ENCODE peak calls at places on chromosome 3, in eight cellular contexts. One of them, this sample, is unnamed.

GRCh38 chr3:26345613-26346012 is 277.0 kb upstream of the LRRC3B start:
- DNase-seq in ascending aorta: no peak
- DNase-seq in MM.1S: no peak
- DNase-seq in left ventricle myocardium inferior: no peak
- DNase-seq in upper lobe of right lung: no peak
- DNase-seq in prostate gland: no peak
- DNase-seq in endothelial cell of umbilical vein: no peak
- DNase-seq in effector memory CD4-positive, alpha-beta T cell: no peak
- DNase-seq in this sample: no peak

GRCh38 chr3:111911446-111911845 is 52.4 kb downstream of the PHLDB2 start:
- DNase-seq in left ventricle myocardium inferior: no peak
- DNase-seq in ascending aorta: no peak
- DNase-seq in prostate gland: no peak
- DNase-seq in effector memory CD4-positive, alpha-beta T cell: no peak
- DNase-seq in upper lobe of right lung: no peak
- DNase-seq in endothelial cell of umbilical vein: no peak
- DNase-seq in MM.1S: no peak
- DNase-seq in this sample: no peak

GRCh38 chr3:36843065-36844051 is 79.0 kb upstream of the DCLK3 start:
- DNase-seq in ascending aorta: no peak
- DNase-seq in MM.1S: peak
- DNase-seq in left ventricle myocardium inferior: no peak
- DNase-seq in effector memory CD4-positive, alpha-beta T cell: peak
- DNase-seq in prostate gland: no peak
- DNase-seq in upper lobe of right lung: no peak
- DNase-seq in endothelial cell of umbilical vein: peak
- DNase-seq in this sample: peak

GRCh38 chr3:13218541-13218908 is 145.3 kb upstream of the IQSEC1 start:
- DNase-seq in upper lobe of right lung: no peak
- DNase-seq in effector memory CD4-positive, alpha-beta T cell: no peak
- DNase-seq in endothelial cell of umbilical vein: no peak
- DNase-seq in left ventricle myocardium inferior: no peak
- DNase-seq in ascending aorta: no peak
- DNase-seq in MM.1S: no peak
- DNase-seq in prostate gland: no peak
- DNase-seq in this sample: no peak

GRCh38 chr3:113531826-113532697 is at the start of gene SIDT1:
- DNase-seq in endothelial cell of umbilical vein: peak
- DNase-seq in upper lobe of right lung: no peak
- DNase-seq in left ventricle myocardium inferior: no peak
- DNase-seq in effector memory CD4-positive, alpha-beta T cell: peak
- DNase-seq in MM.1S: peak
- DNase-seq in ascending aorta: no peak
- DNase-seq in prostate gland: peak
- DNase-seq in this sample: peak

GRCh38 chr3:124535306-124535705 is 194.9 kb upstream of the UMPS start:
- DNase-seq in endothelial cell of umbilical vein: no peak
- DNase-seq in upper lobe of right lung: no peak
- DNase-seq in ascending aorta: no peak
- DNase-seq in MM.1S: peak
- DNase-seq in effector memory CD4-positive, alpha-beta T cell: no peak
- DNase-seq in left ventricle myocardium inferior: no peak
- DNase-seq in prostate gland: no peak
- DNase-seq in this sample: no peak

GRCh38 chr3:61985020-61985419 is 388.3 kb downstream of the FEZF2 start:
- DNase-seq in MM.1S: no peak
- DNase-seq in upper lobe of right lung: no peak
- DNase-seq in prostate gland: no peak
- DNase-seq in effector memory CD4-positive, alpha-beta T cell: no peak
- DNase-seq in ascending aorta: no peak
- DNase-seq in endothelial cell of umbilical vein: peak
- DNase-seq in left ventricle myocardium inferior: no peak
- DNase-seq in this sample: no peak

GRCh38 chr3:129618901-129619671 is 12.6 kb upstream of the PLXND1 start:
- DNase-seq in prostate gland: no peak
- DNase-seq in MM.1S: no peak
- DNase-seq in effector memory CD4-positive, alpha-beta T cell: no peak
- DNase-seq in left ventricle myocardium inferior: peak
- DNase-seq in upper lobe of right lung: peak
- DNase-seq in endothelial cell of umbilical vein: peak
- DNase-seq in ascending aorta: no peak
- DNase-seq in this sample: no peak

GRCh38 chr3:49161808-49162530 is 4.2 kb downstream of the CCDC71 start:
- DNase-seq in endothelial cell of umbilical vein: no peak
- DNase-seq in upper lobe of right lung: no peak
- DNase-seq in MM.1S: no peak
- DNase-seq in ascending aorta: no peak
- DNase-seq in left ventricle myocardium inferior: no peak
- DNase-seq in prostate gland: no peak
- DNase-seq in effector memory CD4-positive, alpha-beta T cell: no peak
- DNase-seq in this sample: no peak

GRCh38 chr3:38247366-38248035 is 18.1 kb upstream of the SLC22A13 start:
- DNase-seq in effector memory CD4-positive, alpha-beta T cell: no peak
- DNase-seq in endothelial cell of umbilical vein: peak
- DNase-seq in left ventricle myocardium inferior: no peak
- DNase-seq in MM.1S: no peak
- DNase-seq in ascending aorta: no peak
- DNase-seq in upper lobe of right lung: no peak
- DNase-seq in prostate gland: no peak
- DNase-seq in this sample: no peak

GRCh38 chr3:112464264-112464663 is 35.0 kb downstream of the BTLA start:
- DNase-seq in effector memory CD4-positive, alpha-beta T cell: no peak
- DNase-seq in upper lobe of right lung: no peak
- DNase-seq in MM.1S: peak
- DNase-seq in endothelial cell of umbilical vein: peak
- DNase-seq in prostate gland: no peak
- DNase-seq in left ventricle myocardium inferior: no peak
- DNase-seq in ascending aorta: no peak
- DNase-seq in this sample: no peak

GRCh38 chr3:150547045-150547753 is 612 bp downstream of the EIF2A start:
- DNase-seq in effector memory CD4-positive, alpha-beta T cell: no peak
- DNase-seq in endothelial cell of umbilical vein: no peak
- DNase-seq in ascending aorta: no peak
- DNase-seq in left ventricle myocardium inferior: no peak
- DNase-seq in upper lobe of right lung: no peak
- DNase-seq in prostate gland: no peak
- DNase-seq in MM.1S: no peak
- DNase-seq in this sample: no peak

GRCh38 chr3:33364531-33365128 is 75.6 kb downstream of the UBP1 start:
- DNase-seq in prostate gland: no peak
- DNase-seq in endothelial cell of umbilical vein: no peak
- DNase-seq in effector memory CD4-positive, alpha-beta T cell: no peak
- DNase-seq in MM.1S: no peak
- DNase-seq in ascending aorta: no peak
- DNase-seq in upper lobe of right lung: no peak
- DNase-seq in left ventricle myocardium inferior: no peak
- DNase-seq in this sample: no peak

GRCh38 chr3:194439915-194440550 is 41.0 kb upstream of the GP5 start:
- DNase-seq in ascending aorta: no peak
- DNase-seq in upper lobe of right lung: no peak
- DNase-seq in left ventricle myocardium inferior: no peak
- DNase-seq in prostate gland: no peak
- DNase-seq in MM.1S: no peak
- DNase-seq in endothelial cell of umbilical vein: no peak
- DNase-seq in effector memory CD4-positive, alpha-beta T cell: no peak
- DNase-seq in this sample: no peak

GRCh38 chr3:10426346-10427233 is 78.8 kb downstream of the ATP2B2 start:
- DNase-seq in MM.1S: no peak
- DNase-seq in upper lobe of right lung: no peak
- DNase-seq in endothelial cell of umbilical vein: no peak
- DNase-seq in effector memory CD4-positive, alpha-beta T cell: no peak
- DNase-seq in prostate gland: no peak
- DNase-seq in ascending aorta: no peak
- DNase-seq in left ventricle myocardium inferior: no peak
- DNase-seq in this sample: no peak

GRCh38 chr3:158777171-158777873 is 24.5 kb upstream of the MFSD1 start:
- DNase-seq in MM.1S: no peak
- DNase-seq in left ventricle myocardium inferior: no peak
- DNase-seq in ascending aorta: no peak
- DNase-seq in prostate gland: no peak
- DNase-seq in effector memory CD4-positive, alpha-beta T cell: no peak
- DNase-seq in endothelial cell of umbilical vein: no peak
- DNase-seq in upper lobe of right lung: no peak
- DNase-seq in this sample: no peak
- H3K27ac ChIP-seq in MM.1S: no peak
- H3K27ac ChIP-seq in left ventricle myocardium inferior: peak
- H3K27ac ChIP-seq in ascending aorta: no peak
- H3K27ac ChIP-seq in prostate gland: no peak
- H3K27ac ChIP-seq in effector memory CD4-positive, alpha-beta T cell: no peak
- H3K27ac ChIP-seq in endothelial cell of umbilical vein: no peak
- H3K27ac ChIP-seq in upper lobe of right lung: peak
- H3K27ac ChIP-seq in this sample: no peak

DNA sequence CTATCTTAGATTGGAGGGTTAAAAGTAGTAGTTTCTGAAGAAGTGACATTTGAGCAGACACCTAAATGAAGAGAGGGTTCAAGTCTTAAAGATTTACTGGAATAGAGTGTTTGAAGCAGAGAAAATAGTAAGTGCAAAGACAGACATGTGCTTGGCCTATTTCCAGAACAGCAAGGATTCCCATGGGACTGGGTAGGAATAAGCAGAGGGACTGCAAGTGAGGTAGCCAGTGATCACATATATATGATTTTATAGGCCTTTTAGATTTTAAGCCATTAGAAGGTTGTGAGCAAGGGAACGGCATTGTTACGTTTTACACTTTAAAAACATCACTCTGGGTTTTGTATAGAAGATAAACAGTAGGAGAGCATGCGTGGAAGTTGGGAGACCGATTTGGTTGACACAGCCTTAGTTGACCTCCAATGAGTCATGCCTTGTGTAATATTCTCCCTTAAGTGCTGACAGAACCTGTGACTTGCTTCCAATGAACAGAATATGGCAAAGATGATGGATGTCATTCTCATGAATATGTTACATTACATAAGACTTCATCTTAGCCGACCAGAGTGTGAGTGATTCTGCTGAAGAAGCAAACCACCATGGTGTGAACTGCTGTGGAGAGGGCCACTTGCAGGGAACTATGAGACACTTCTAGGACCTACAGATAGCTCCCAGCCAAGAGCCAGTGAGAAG is 37.1 kb upstream of the SLC4A7 start:
- DNase-seq in effector memory CD4-positive, alpha-beta T cell: no peak
- DNase-seq in left ventricle myocardium inferior: no peak
- DNase-seq in upper lobe of right lung: no peak
- DNase-seq in endothelial cell of umbilical vein: peak
- DNase-seq in prostate gland: no peak
- DNase-seq in ascending aorta: no peak
- DNase-seq in MM.1S: no peak
- DNase-seq in this sample: no peak
- H3K27ac ChIP-seq in effector memory CD4-positive, alpha-beta T cell: no peak
- H3K27ac ChIP-seq in left ventricle myocardium inferior: peak
- H3K27ac ChIP-seq in upper lobe of right lung: peak
- H3K27ac ChIP-seq in endothelial cell of umbilical vein: no peak
- H3K27ac ChIP-seq in prostate gland: no peak
- H3K27ac ChIP-seq in ascending aorta: peak
- H3K27ac ChIP-seq in MM.1S: no peak
- H3K27ac ChIP-seq in this sample: peak

DNA sequence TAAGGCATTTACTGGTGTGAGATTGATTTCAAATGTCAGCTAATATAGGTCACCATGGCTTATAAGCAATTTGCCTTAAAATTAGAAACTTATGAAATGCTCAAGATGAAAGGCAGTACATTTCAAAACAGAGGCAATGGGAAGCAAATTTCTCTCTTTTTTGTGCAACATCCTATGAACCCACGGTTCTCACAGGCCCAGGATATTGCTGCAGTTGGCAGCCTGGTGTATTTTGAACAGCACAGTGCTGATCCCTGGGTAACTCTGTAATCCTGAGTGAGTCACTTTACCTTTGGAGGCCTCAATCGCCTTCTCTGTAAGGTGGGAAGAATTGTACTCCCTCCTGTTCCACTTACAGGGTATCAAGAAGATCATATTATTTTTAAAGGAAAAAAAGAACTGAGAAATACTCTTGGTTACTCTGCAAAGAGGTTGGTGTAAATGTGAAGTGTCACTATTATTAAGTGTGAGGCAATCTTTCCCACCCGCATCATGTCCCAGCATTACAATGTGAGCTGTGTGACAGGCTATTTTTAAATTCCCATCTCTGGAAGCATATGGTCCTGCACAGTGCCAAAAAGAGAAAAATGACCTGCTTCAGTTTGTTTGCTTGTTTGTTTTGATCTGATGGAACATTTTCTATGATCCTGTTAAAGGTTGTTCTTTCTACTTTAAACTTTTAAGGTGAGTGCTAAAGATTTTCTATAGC is 190.1 kb upstream of the LPP start:
- DNase-seq in prostate gland: no peak
- DNase-seq in MM.1S: no peak
- DNase-seq in effector memory CD4-positive, alpha-beta T cell: no peak
- DNase-seq in ascending aorta: no peak
- DNase-seq in endothelial cell of umbilical vein: no peak
- DNase-seq in upper lobe of right lung: no peak
- DNase-seq in left ventricle myocardium inferior: no peak
- DNase-seq in this sample: no peak
- H3K27ac ChIP-seq in prostate gland: no peak
- H3K27ac ChIP-seq in MM.1S: no peak
- H3K27ac ChIP-seq in effector memory CD4-positive, alpha-beta T cell: no peak
- H3K27ac ChIP-seq in ascending aorta: no peak
- H3K27ac ChIP-seq in endothelial cell of umbilical vein: no peak
- H3K27ac ChIP-seq in upper lobe of right lung: no peak
- H3K27ac ChIP-seq in left ventricle myocardium inferior: peak
- H3K27ac ChIP-seq in this sample: no peak

DNA sequence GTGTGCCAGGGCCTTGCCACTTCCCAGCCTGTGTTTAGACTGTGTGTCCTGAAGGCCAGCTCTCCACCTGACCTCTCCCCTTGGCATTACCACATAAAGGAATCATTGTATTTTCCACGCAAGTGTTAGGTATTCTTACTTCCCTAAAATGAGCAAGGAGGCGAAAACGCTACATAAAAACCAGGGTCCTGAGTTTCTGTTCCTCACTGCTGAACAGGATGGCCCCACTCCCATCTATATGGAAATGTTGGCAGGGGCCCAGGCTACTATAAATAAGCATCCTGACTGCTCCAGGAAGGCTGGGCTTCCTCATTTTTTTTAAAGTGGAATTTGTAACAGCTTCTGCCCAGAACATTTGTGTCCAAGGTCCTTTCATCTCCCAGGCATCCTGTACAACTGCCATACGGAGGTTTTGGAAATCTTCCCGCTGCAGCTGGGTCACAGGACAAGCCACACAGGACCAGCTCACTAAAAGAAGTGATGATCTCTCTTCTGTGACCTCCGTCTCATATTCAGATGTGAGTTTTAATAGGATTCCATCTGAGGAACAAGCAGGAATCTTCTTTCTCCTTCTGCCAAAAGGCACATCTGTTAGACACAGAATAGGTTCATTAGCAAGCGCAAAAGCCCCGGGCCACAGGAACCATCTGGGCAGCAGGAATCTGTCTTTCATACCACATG is 56.5 kb upstream of the LIMD1 start:
- DNase-seq in prostate gland: peak
- DNase-seq in effector memory CD4-positive, alpha-beta T cell: no peak
- DNase-seq in endothelial cell of umbilical vein: peak
- DNase-seq in upper lobe of right lung: no peak
- DNase-seq in MM.1S: no peak
- DNase-seq in left ventricle myocardium inferior: peak
- DNase-seq in ascending aorta: no peak
- DNase-seq in this sample: peak
- H3K27ac ChIP-seq in prostate gland: peak
- H3K27ac ChIP-seq in effector memory CD4-positive, alpha-beta T cell: no peak
- H3K27ac ChIP-seq in endothelial cell of umbilical vein: peak
- H3K27ac ChIP-seq in upper lobe of right lung: peak
- H3K27ac ChIP-seq in MM.1S: no peak
- H3K27ac ChIP-seq in left ventricle myocardium inferior: peak
- H3K27ac ChIP-seq in ascending aorta: peak
- H3K27ac ChIP-seq in this sample: peak

GRCh38 chr3:164306042-164306441 is 772.3 kb downstream of the SI start:
- DNase-seq in upper lobe of right lung: no peak
- DNase-seq in prostate gland: no peak
- DNase-seq in MM.1S: no peak
- DNase-seq in endothelial cell of umbilical vein: no peak
- DNase-seq in left ventricle myocardium inferior: no peak
- DNase-seq in ascending aorta: no peak
- DNase-seq in effector memory CD4-positive, alpha-beta T cell: no peak
- DNase-seq in this sample: no peak
- H3K27ac ChIP-seq in upper lobe of right lung: no peak
- H3K27ac ChIP-seq in prostate gland: no peak
- H3K27ac ChIP-seq in MM.1S: no peak
- H3K27ac ChIP-seq in endothelial cell of umbilical vein: no peak
- H3K27ac ChIP-seq in left ventricle myocardium inferior: no peak
- H3K27ac ChIP-seq in ascending aorta: no peak
- H3K27ac ChIP-seq in effector memory CD4-positive, alpha-beta T cell: no peak
- H3K27ac ChIP-seq in this sample: no peak